ENCODE peak calls at places on chromosomes 3 and 15, in six cellular contexts. S, A, W, K, U and V are unnamed samples.
A peak's percentile ranks its signal among the peaks of the same experiment; 100 is the strongest.

GRCh38 chr3:152790988-152791387 is 43.9 kb upstream of the P2RY1 start:
- DNase-seq in W (no peak), U (no peak), A (no peak), K (no peak), S (no peak), V (no peak)

GRCh38 chr3:181618260-181618659 is 93.5 kb upstream of the SOX2 start:
- DNase-seq in U (no peak), A (no peak), S (no peak), K (no peak), W (no peak), V (no peak)

GRCh38 chr3:16768956-16769355 is 115.8 kb upstream of the PLCL2 start:
- DNase-seq in S (no peak), W (no peak), A (no peak), U (no peak), K (no peak), V (no peak)

GRCh38 chr15:63322541-63322940 is 45.1 kb downstream of the APH1B start:
- DNase-seq in W (peak; percentile 34), U (no peak), K (peak; percentile 6), A (no peak), S (no peak), V (no peak)

GRCh38 chr3:85571835-85572234 is 613.0 kb downstream of the CADM2 start:
- DNase-seq in U (no peak), A (no peak), K (no peak), W (no peak), S (no peak), V (no peak)

GRCh38 chr15:101652783-101653430 is 726 bp upstream of the TM2D3 start:
- DNase-seq in W (no peak), A (no peak), K (no peak), U (peak; percentile 54), S (no peak), V (no peak)

GRCh38 chr15:62706361-62706760 is 336.2 kb upstream of the TPM1 start:
- DNase-seq in A (peak; percentile 2), S (no peak), K (no peak), U (no peak), W (no peak), V (no peak)

GRCh38 chr3:22887664-22888291 is 315.3 kb upstream of the UBE2E2 start:
- DNase-seq in U (no peak), W (peak; percentile 65), S (no peak), K (no peak), A (peak; percentile 34), V (no peak)

GRCh38 chr3:66401578-66402382 is 99.0 kb downstream of the LRIG1 start:
- DNase-seq in A (no peak), W (no peak), U (no peak), S (no peak), K (no peak), V (no peak)

GRCh38 chr15:90893175-90894090 is 9.1 kb downstream of the FES start:
- DNase-seq in A (peak; percentile 83), S (no peak), W (no peak), K (peak; percentile 42), U (no peak), V (no peak)
- TF ChIP-seq CTCF in A (peak; percentile 80), S (no peak), W (no peak), K (peak; percentile 61), U (no peak), V (no peak)

GRCh38 chr3:73623996-73624362 is 762 bp downstream of the PDZRN3 start:
- DNase-seq in U (no peak), K (no peak), S (peak; percentile 40), A (no peak), W (peak; percentile 83), V (no peak)

GRCh38 chr3:73624363-73625123 is at the start of gene PDZRN3:
- DNase-seq in S (peak; percentile 55), U (peak; percentile 64), A (no peak), W (peak; percentile 80), K (no peak), V (no peak)

GRCh38 chr3:73622135-73622534 is 2.6 kb downstream of the PDZRN3 start:
- DNase-seq in K (no peak), S (peak; percentile 80), W (peak; percentile 77), A (no peak), U (no peak), V (no peak)

GRCh38 chr3:73623316-73623715 is 1.4 kb downstream of the PDZRN3 start:
- DNase-seq in A (no peak), S (no peak), W (no peak), K (no peak), U (no peak), V (no peak)

GRCh38 chr3:73625124-73625665 is 454 bp upstream of the PDZRN3 start:
- DNase-seq in K (no peak), U (peak; percentile 35), A (no peak), W (peak; percentile 67), S (peak; percentile 30), V (no peak)
- H3K4me3 ChIP-seq in K (no peak overlapping the region), U (peak overlapping the region; percentile 31), A (no peak overlapping the region), W (peak overlapping the region; percentile 39), S (peak overlapping the region; percentile 64), V (peak overlapping the region; percentile 62)

GRCh38 chr3:190534386-190534785 is 20.5 kb downstream of the IL1RAP start:
- DNase-seq in W (no peak), U (no peak), S (no peak), A (no peak), K (no peak), V (no peak)
- H3K27ac ChIP-seq in W (peak overlapping the region; percentile 75), U (peak overlapping the region; percentile 60), S (no peak overlapping the region), A (no peak overlapping the region), K (no peak overlapping the region), V (no peak overlapping the region)

GRCh38 chr3:119184808-119185690 is 11.7 kb downstream of the UPK1B start:
- DNase-seq in K (no peak), A (no peak), U (no peak), S (no peak), W (peak; percentile 67), V (no peak)
- TF ChIP-seq CTCF in K (no peak), A (no peak), U (no peak), S (no peak), W (no peak), V (no peak)

DNA sequence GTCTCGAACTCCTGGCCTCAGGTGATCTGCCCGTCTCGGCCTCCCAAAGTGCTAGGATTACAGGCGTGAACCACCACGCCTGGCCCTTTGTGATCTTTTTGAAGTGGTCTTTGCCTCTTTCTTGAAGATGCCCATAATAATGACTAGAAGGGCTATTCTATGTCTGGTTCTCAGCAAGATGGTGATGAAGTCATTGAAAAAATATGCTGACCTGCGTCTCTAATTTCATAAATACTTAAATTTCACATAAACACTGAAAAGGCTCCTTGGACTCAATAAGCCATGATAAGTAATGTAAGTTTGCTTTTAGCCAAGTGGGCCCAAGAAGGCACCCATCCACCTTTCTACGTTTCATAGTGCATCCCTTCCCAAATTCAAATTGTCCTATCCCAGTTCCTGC is 775 bp upstream of the MAPK6 start:
- DNase-seq in U (no peak), A (no peak), S (no peak), K (no peak), W (no peak), V (no peak)
- H3K4me3 ChIP-seq in U (no peak overlapping the region), A (peak overlapping the region; percentile 82), S (peak overlapping the region; percentile 79), K (no peak overlapping the region), W (no peak overlapping the region), V (no peak overlapping the region)